ENCODE peak calls at places on chromosomes 5 and 9, in ten cellular contexts. A, V, O, E, C, L, S, T, F and G are unnamed samples.
A peak's percentile ranks its signal among the peaks of the same experiment; 100 is the strongest.

GRCh38 chr5:73405691-73406090 is 42.9 kb downstream of the FOXD1 start:
- DNase-seq in T (no peak), C (no peak), A (no peak), O (no peak), L (no peak), S (no peak), E (no peak), V (no peak), F (no peak), G (no peak)

GRCh38 chr5:4363045-4363444 is 767.4 kb downstream of the IRX1 start:
- DNase-seq in V (no peak), O (no peak), S (no peak), E (no peak), C (no peak), F (no peak), L (no peak), A (no peak), T (no peak), G (no peak)

GRCh38 chr9:98707158-98708102 is 1.3 kb downstream of the GABBR2 start:
- DNase-seq in E (no peak), C (peak; percentile 77), T (no peak), A (no peak), V (no peak), L (no peak), O (no peak), F (no peak), S (no peak), G (peak; percentile 19)

GRCh38 chr5:172428224-172429166 is 25.8 kb downstream of the SH3PXD2B start:
- DNase-seq in A (no peak), E (no peak), T (no peak), L (no peak), F (no peak), C (no peak), S (no peak), O (no peak), V (no peak), G (no peak)

GRCh38 chr5:177494356-177495195 is 2.8 kb downstream of the PDLIM7 start:
- DNase-seq in C (peak; percentile 69), F (peak; percentile 40), E (no peak), V (no peak), A (no peak), T (peak; percentile 58), O (peak; percentile 51), S (no peak), L (no peak), G (no peak)

GRCh38 chr9:101738566-101739183 is at the start of gene GRIN3A:
- DNase-seq in S (no peak), E (no peak), T (no peak), F (no peak), L (no peak), V (no peak), A (no peak), C (peak; percentile 33), O (peak; percentile 26), G (peak; percentile 63)

GRCh38 chr5:149837680-149838269 is 106.8 kb downstream of the PDE6A start:
- DNase-seq in O (peak; percentile 69), A (no peak), S (no peak), E (no peak), F (no peak), T (no peak), L (peak; percentile 9), V (no peak), C (peak; percentile 77), G (peak; percentile 8)

GRCh38 chr5:76325876-76326491 is 77.1 kb upstream of the IQGAP2 start:
- DNase-seq in O (peak; percentile 59), T (no peak), E (no peak), C (no peak), V (no peak), F (peak; percentile 35), A (peak; percentile 63), L (no peak), S (no peak), G (no peak)

GRCh38 chr9:124399323-124399962 is 15.8 kb downstream of the PSMB7 start:
- DNase-seq in E (no peak), C (no peak), A (no peak), V (no peak), T (no peak), L (no peak), S (no peak), F (no peak), O (no peak), G (no peak)

GRCh38 chr5:30968971-30969370 is 224.5 kb upstream of the CDH6 start:
- DNase-seq in E (no peak), T (no peak), V (no peak), A (no peak), C (no peak), O (no peak), F (no peak), L (no peak), S (no peak), G (no peak)

GRCh38 chr5:2302169-2302568 is 419.4 kb upstream of the IRX4 start:
- DNase-seq in T (no peak), V (no peak), C (no peak), E (no peak), L (no peak), S (no peak), O (no peak), A (no peak), F (no peak), G (no peak)

GRCh38 chr5:88438006-88438405 is 169.4 kb upstream of the TMEM161B start:
- DNase-seq in L (no peak), E (no peak), S (no peak), T (no peak), O (no peak), F (no peak), V (no peak), C (no peak), A (no peak), G (no peak)

GRCh38 chr5:115241881-115242642 is 20.6 kb downstream of the PGGT1B start:
- DNase-seq in E (no peak), A (no peak), S (no peak), F (no peak), L (no peak), V (no peak), T (no peak), O (no peak), C (no peak), G (no peak)

GRCh38 chr9:78962186-78962585 is 609.6 kb upstream of the TLE4 start:
- DNase-seq in O (no peak), F (no peak), V (no peak), L (no peak), A (no peak), T (no peak), C (no peak), E (no peak), S (no peak), G (no peak)

GRCh38 chr9:36148652-36149051 is 12.1 kb downstream of the GLIPR2 start:
- DNase-seq in T (no peak), S (peak; percentile 51), C (peak; percentile 99), F (peak; percentile 81), E (peak; percentile 37), V (peak; percentile 76), O (peak; percentile 95), L (peak; percentile 91), A (peak; percentile 67), G (no peak)

GRCh38 chr9:127166651-127167524 is 44.5 kb upstream of the ANGPTL2 start:
- DNase-seq in E (no peak), C (peak; percentile 62), S (no peak), F (no peak), T (peak; percentile 71), L (no peak), V (peak; percentile 94), A (no peak), O (peak; percentile 26), G (no peak)

GRCh38 chr5:150261231-150261630 is 28.3 kb downstream of the CAMK2A start:
- DNase-seq in F (no peak), E (no peak), T (no peak), A (no peak), L (no peak), V (no peak), C (no peak), S (no peak), O (no peak), G (no peak)

GRCh38 chr5:137282216-137282615 is 216.9 kb downstream of the SPOCK1 start:
- DNase-seq in E (no peak), T (no peak), F (no peak), V (no peak), L (no peak), A (no peak), O (no peak), C (no peak), S (no peak), G (no peak)

GRCh38 chr9:81868145-81868544 is 60.1 kb upstream of the SPATA31D4 start:
- DNase-seq in A (no peak), T (no peak), O (no peak), V (no peak), E (no peak), L (no peak), S (no peak), F (no peak), C (no peak), G (no peak)

GRCh38 chr5:96743065-96743768 is 64.5 kb downstream of the ERAP1 start:
- DNase-seq in L (no peak), E (no peak), O (no peak), F (no peak), S (no peak), T (no peak), C (no peak), A (no peak), V (no peak), G (no peak)

GRCh38 chr5:146620663-146621051 is 104.7 kb upstream of the GPR151 start:
- DNase-seq in V (no peak), E (no peak), A (no peak), F (no peak), T (no peak), C (no peak), L (no peak), O (no peak), S (no peak), G (peak; percentile 79)

GRCh38 chr9:76785501-76785900 is 21.3 kb downstream of the PCA3 start:
- DNase-seq in S (no peak), V (no peak), F (no peak), T (no peak), C (no peak), A (no peak), E (no peak), L (no peak), O (no peak), G (no peak)

GRCh38 chr5:62496876-62497275 is 81.7 kb upstream of the LRRC70 start:
- DNase-seq in A (no peak), E (no peak), F (no peak), O (no peak), S (no peak), L (no peak), V (no peak), C (no peak), T (no peak), G (no peak)

GRCh38 chr5:155250601-155251000 is 237.0 kb downstream of the KIF4B start:
- DNase-seq in S (no peak), L (no peak), O (no peak), C (no peak), E (no peak), F (no peak), V (no peak), A (no peak), T (no peak), G (no peak)

GRCh38 chr9:2341956-2342355 is 279.6 kb upstream of the VLDLR start:
- DNase-seq in C (no peak), A (no peak), F (no peak), O (no peak), L (no peak), E (no peak), T (no peak), S (no peak), V (no peak), G (no peak)

GRCh38 chr5:1037123-1037670 is 28.6 kb downstream of the NKD2 start:
- DNase-seq in O (no peak), S (no peak), F (no peak), C (peak; percentile 13), L (no peak), E (no peak), A (no peak), T (no peak), V (no peak), G (no peak)

GRCh38 chr5:75640395-75640794 is 29.1 kb downstream of the ANKDD1B start:
- DNase-seq in T (no peak), F (no peak), E (no peak), V (no peak), A (no peak), C (no peak), L (no peak), O (no peak), S (no peak), G (no peak)

GRCh38 chr9:13388157-13388556 is 108.7 kb upstream of the MPDZ start:
- DNase-seq in S (no peak), E (no peak), O (no peak), C (no peak), V (no peak), A (no peak), L (no peak), T (no peak), F (no peak), G (no peak)